ENCODE peak calls at places on chromosomes 4 and X, in five cellular contexts. S is naive B cell; H is nephron progenitor cell; C is KBM-7; X is activated CD4-positive, alpha-beta T cell treated with anti-CD3 and anti-CD28 coated beads, Interleukin-2, amount 10 ng/mL, durations not matched to agents 7 days and 5 days. D is an unnamed sample.

GRCh38 chrX:150575415-150575814 is 7.0 kb downstream of the MTM1 start:
- DNase-seq in S (no peak), H (no peak), C (no peak), X (peak), D (no peak)

GRCh38 chr4:54268151-54268550 is 39.1 kb downstream of the PDGFRA start:
- DNase-seq in S (no peak), H (no peak), C (no peak), X (no peak), D (no peak)

GRCh38 chrX:17459008-17459407 is 84.0 kb downstream of the NHS start:
- DNase-seq in S (no peak), H (no peak), C (no peak), X (no peak), D (no peak)

GRCh38 chr4:156723951-156724668 is 247.5 kb downstream of the PDGFC start:
- DNase-seq in S (no peak), H (no peak), C (no peak), X (no peak), D (no peak)

GRCh38 chr4:5220028-5220427 is 168.7 kb downstream of the STK32B start:
- DNase-seq in S (no peak), H (peak), C (peak), X (no peak), D (no peak)

GRCh38 chr4:184669251-184669650 is 19.7 kb downstream of the PRIMPOL start:
- DNase-seq in S (no peak), H (no peak), C (no peak), X (no peak), D (no peak)

GRCh38 chrX:66074920-66075879 is 35.3 kb upstream of the VSIG4 start:
- DNase-seq in S (peak), H (no peak), C (peak), X (peak), D (peak)

GRCh38 chr4:22474636-22475310 is 41.1 kb downstream of the ADGRA3 start:
- DNase-seq in S (no peak), H (no peak), C (no peak), X (no peak), D (no peak)

GRCh38 chr4:153152453-153153338 is 51.5 kb upstream of the TRIM2 start:
- DNase-seq in S (peak), H (peak), C (peak), X (peak), D (peak)

GRCh38 chrX:131816551-131817136 is 206.5 kb upstream of the STK26 start:
- DNase-seq in S (peak), H (no peak), C (no peak), X (peak), D (peak)

GRCh38 chrX:22690116-22690515 is 309.6 kb upstream of the DDX53 start:
- DNase-seq in S (no peak), H (no peak), C (no peak), X (no peak), D (no peak)

GRCh38 chr4:114349543-114350175 is 248.9 kb upstream of the UGT8 start:
- DNase-seq in S (no peak), H (no peak), C (no peak), X (no peak), D (no peak)

GRCh38 chrX:11100281-11101035 is 10.7 kb upstream of the HCCS start:
- DNase-seq in S (no peak), H (peak), C (peak), X (no peak), D (no peak)

GRCh38 chrX:65928522-65928921 is 111.4 kb downstream of the VSIG4 start:
- DNase-seq in S (no peak), H (no peak), C (no peak), X (no peak), D (no peak)

GRCh38 chr4:167021545-167022155 is 212.6 kb downstream of the SPOCK3 start:
- DNase-seq in S (peak), H (peak), C (peak), X (peak), D (peak)

GRCh38 chr4:188987011-188987410 is 847.8 kb downstream of the TRIML1 start:
- DNase-seq in S (no peak), H (no peak), C (no peak), X (no peak), D (no peak)

GRCh38 chr4:88003261-88003660 is 4.2 kb upstream of the PKD2 start:
- DNase-seq in S (no peak), H (no peak), C (no peak), X (no peak), D (no peak)

GRCh38 chr4:8391972-8392371 is 48.6 kb downstream of the ACOX3 start:
- DNase-seq in S (no peak), H (no peak), C (no peak), X (no peak), D (peak)

GRCh38 chr4:166435449-166435848 is 562.4 kb downstream of the TLL1 start:
- DNase-seq in S (no peak), H (no peak), C (no peak), X (no peak), D (no peak)

GRCh38 chr4:56134272-56134671 is 185.5 kb downstream of the CEP135 start:
- DNase-seq in S (no peak), H (no peak), C (no peak), X (no peak), D (no peak)

GRCh38 chr4:78660559-78660958 is 109.0 kb downstream of the ANXA3 start:
- DNase-seq in S (no peak), H (no peak), C (no peak), X (no peak), D (no peak)

GRCh38 chr4:75289843-75290616 is 224.2 kb downstream of the RCHY1 start:
- DNase-seq in S (peak), H (peak), C (peak), X (no peak), D (peak)

GRCh38 chr4:147085796-147086195 is 140.1 kb upstream of the TTC29 start:
- DNase-seq in S (no peak), H (no peak), C (no peak), X (no peak), D (no peak)

GRCh38 chrX:19670854-19671620 is 155.7 kb upstream of the MAP3K15 start:
- DNase-seq in S (no peak), H (peak), C (peak), X (no peak), D (no peak)

GRCh38 chrX:149630681-149631292 is 805 bp downstream of the TMEM185A start:
- DNase-seq in S (no peak), H (no peak), C (peak), X (no peak), D (no peak)

GRCh38 chr4:150366487-150366999 is 215.4 kb upstream of the MAB21L2 start:
- DNase-seq in S (no peak), H (peak), C (no peak), X (no peak), D (peak)

GRCh38 chr4:101831816-101832215 is 41.3 kb downstream of the BANK1 start:
- DNase-seq in S (no peak), H (no peak), C (no peak), X (no peak), D (no peak)

GRCh38 chrX:44071847-44072545 is 98.8 kb upstream of the NDP start:
- DNase-seq in S (no peak), H (no peak), C (no peak), X (no peak), D (no peak)

GRCh38 chrX:130336531-130336930 is 3.2 kb upstream of the SLC25A14 start:
- DNase-seq in S (no peak), H (no peak), C (no peak), X (no peak), D (no peak)

GRCh38 chrX:106780259-106780658 is 22.2 kb upstream of the TBC1D8B start:
- DNase-seq in S (no peak), H (no peak), C (no peak), X (no peak), D (no peak)

GRCh38 chrX:147875866-147876596 is 35.7 kb upstream of the FMR1 start:
- DNase-seq in S (no peak), H (no peak), C (no peak), X (no peak), D (no peak)

GRCh38 chrX:40871385-40872082 is 136.2 kb upstream of the MED14 start:
- DNase-seq in S (no peak), H (no peak), C (no peak), X (no peak), D (peak)

GRCh38 chr4:147975902-147976301 is 244.0 kb downstream of the ARHGAP10 start:
- DNase-seq in S (no peak), H (no peak), C (no peak), X (no peak), D (no peak)

GRCh38 chrX:43064096-43064495 is 286.1 kb upstream of the PPP1R2C start:
- DNase-seq in S (no peak), H (no peak), C (no peak), X (no peak), D (no peak)

GRCh38 chr4:139167774-139168444 is 9.1 kb downstream of the ELF2 start:
- DNase-seq in S (no peak), H (no peak), C (peak), X (no peak), D (peak)

GRCh38 chr4:157242871-157243270 is 22.3 kb downstream of the GRIA2 start:
- DNase-seq in S (no peak), H (no peak), C (no peak), X (no peak), D (no peak)

GRCh38 chr4:18847276-18847890 is 825.8 kb upstream of the LCORL start:
- DNase-seq in S (no peak), H (no peak), C (no peak), X (no peak), D (no peak)

D was measured in GM20000.